ENCODE peak calls at places on chromosomes 7 and 10, in six cellular contexts. M is NCI-H446, C is NCI-H1092, H is AG10803, T is T-helper 9 cell, B is ELF-1. F is an unnamed sample.

GRCh38 chr10:80202934-80203834 is 2.2 kb downstream of the ANXA11 start:
- DNase-seq in M (peak), T (peak), C (no peak), B (peak), H (peak), F (peak)

GRCh38 chr10:88465765-88466164 is 117.4 kb downstream of the RNLS start:
- DNase-seq in C (no peak), H (no peak), M (no peak), T (no peak), B (no peak), F (no peak)

GRCh38 chr7:17781491-17782215 is 158.6 kb downstream of the SNX13 start:
- DNase-seq in M (peak), H (peak), C (no peak), T (no peak), B (no peak), F (no peak)

GRCh38 chr7:101550641-101551531 is 78.2 kb downstream of the MYL10 start:
- DNase-seq in M (no peak), T (no peak), H (peak), B (peak), C (no peak), F (no peak)

GRCh38 chr7:157587487-157588270 is 250.9 kb downstream of the DNAJB6 start:
- DNase-seq in H (no peak), B (no peak), M (no peak), C (no peak), T (no peak), F (no peak)

GRCh38 chr7:44382459-44383300 is 57.3 kb upstream of the CAMK2B start:
- DNase-seq in H (peak), T (no peak), C (no peak), M (no peak), B (no peak), F (no peak)

GRCh38 chr10:8778713-8779112 is 724.2 kb downstream of the GATA3 start:
- DNase-seq in T (no peak), M (no peak), B (no peak), C (no peak), H (no peak), F (no peak)

GRCh38 chr7:40658731-40659130 is 523.9 kb downstream of the SUGCT start:
- DNase-seq in C (no peak), H (peak), M (no peak), B (no peak), T (no peak), F (no peak)

GRCh38 chr10:88989824-88990527 is 622 bp upstream of the FAS start:
- DNase-seq in H (peak), B (peak), M (no peak), C (no peak), T (no peak), F (no peak)

GRCh38 chr7:1931248-1931950 is 261.3 kb downstream of the ELFN1 start:
- DNase-seq in B (no peak), C (peak), T (no peak), H (no peak), M (no peak), F (no peak)

GRCh38 chr7:35436452-35436851 is 182.6 kb upstream of the TBX20 start:
- DNase-seq in T (no peak), M (no peak), B (no peak), H (no peak), C (no peak), F (no peak)

GRCh38 chr10:10642741-10643280 is 374.9 kb upstream of the CELF2 start:
- DNase-seq in C (no peak), T (no peak), H (peak), M (no peak), B (peak), F (no peak)

GRCh38 chr7:65975814-65976445 is 6.1 kb downstream of the GUSB start:
- DNase-seq in M (no peak), H (no peak), C (no peak), T (no peak), B (peak), F (no peak)

GRCh38 chr7:30920021-30920583 is 8.4 kb downstream of the AQP1 start:
- DNase-seq in B (no peak), M (peak), C (no peak), H (peak), T (no peak), F (no peak)

GRCh38 chr10:78966844-78967488 is 101.8 kb upstream of the ZMIZ1 start:
- DNase-seq in B (no peak), T (no peak), H (no peak), M (no peak), C (no peak), F (no peak)

GRCh38 chr7:116802784-116803183 is 59.6 kb upstream of the CAPZA2 start:
- DNase-seq in M (peak), T (no peak), H (peak), B (no peak), C (no peak), F (no peak)

GRCh38 chr7:17939111-17939669 is 1.1 kb downstream of the SNX13 start:
- DNase-seq in T (no peak), H (peak), B (peak), M (no peak), C (no peak), F (no peak)

GRCh38 chr7:144158861-144159260 is 24.4 kb upstream of the CTAGE4 start:
- DNase-seq in H (no peak), T (no peak), M (no peak), C (no peak), B (no peak), F (no peak)

GRCh38 chr10:22690614-22691431 is 23.6 kb downstream of the PIP4K2A start:
- DNase-seq in H (peak), C (no peak), M (no peak), B (no peak), T (no peak), F (no peak)

GRCh38 chr7:94849636-94850208 is 57.7 kb upstream of the PPP1R9A start:
- DNase-seq in H (no peak), C (no peak), M (no peak), T (no peak), B (no peak), F (no peak)

GRCh38 chr10:80413152-80413996 is 5.0 kb downstream of the PRXL2A start:
- DNase-seq in C (no peak), B (peak), H (no peak), M (peak), T (no peak), F (no peak)

GRCh38 chr7:134908289-134908688 is 78.0 kb upstream of the AGBL3 start:
- DNase-seq in C (no peak), H (peak), T (no peak), M (no peak), B (no peak), F (no peak)

GRCh38 chr7:131341690-131342089 is 14.0 kb downstream of the MKLN1 start:
- DNase-seq in H (no peak), C (no peak), M (no peak), T (no peak), B (peak), F (no peak)

GRCh38 chr10:115898242-115898641 is 374.8 kb downstream of the GFRA1 start:
- DNase-seq in H (no peak), B (no peak), T (no peak), C (no peak), M (no peak), F (no peak)

GRCh38 chr7:12719978-12720377 is 32.5 kb downstream of the ARL4A start:
- DNase-seq in M (no peak), H (no peak), T (no peak), C (no peak), B (no peak), F (no peak)

GRCh38 chr7:107564553-107565298 is 955 bp downstream of the DUS4L start:
- DNase-seq in T (no peak), H (peak), B (no peak), M (no peak), C (no peak), F (no peak)

GRCh38 chr7:157849726-157850125 is 512.9 kb downstream of the DNAJB6 start:
- DNase-seq in T (no peak), C (no peak), H (no peak), B (no peak), M (no peak), F (no peak)

GRCh38 chr10:88110822-88111221 is 247.4 kb downstream of the PTEN start:
- DNase-seq in M (no peak), T (no peak), H (no peak), C (no peak), B (no peak), F (no peak)